ENCODE peak calls at places on chromosome 6, in four cellular contexts. I, M, L and O are unnamed samples.

GRCh38 chr6:81487489-81487888 is 265.0 kb downstream of the TENT5A start:
- DNase-seq in M (peak; percentile 40), I (no peak), L (peak; percentile 62), O (peak; percentile 63)

GRCh38 chr6:15351631-15352030 is 105.8 kb downstream of the JARID2 start:
- DNase-seq in L (peak; percentile 91), I (no peak), M (no peak), O (peak; percentile 85)

GRCh38 chr6:90818163-90818562 is 231.3 kb upstream of the MAP3K7 start:
- DNase-seq in L (no peak), M (no peak), I (no peak), O (no peak)

GRCh38 chr6:170096191-170096802 is 194.6 kb downstream of the DLL1 start:
- DNase-seq in I (no peak), L (no peak), M (no peak), O (peak; percentile 52)

GRCh38 chr6:43308101-43308989 is at the start of gene CRIP3:
- DNase-seq in L (no peak), I (no peak), M (peak; percentile 36), O (no peak)

GRCh38 chr6:129920103-129920798 is 59.1 kb upstream of the TMEM244 start:
- DNase-seq in L (peak; percentile 48), M (no peak), I (no peak), O (no peak)

GRCh38 chr6:32126880-32127279 is 1.2 kb downstream of the ATF6B start:
- DNase-seq in L (no peak), I (no peak), M (no peak), O (no peak)

GRCh38 chr6:37058084-37058586 is 52.7 kb downstream of the FGD2 start:
- DNase-seq in M (no peak), L (peak; percentile 76), I (no peak), O (no peak)

GRCh38 chr6:84547341-84547794 is 217.0 kb downstream of the TBX18 start:
- DNase-seq in L (no peak), I (no peak), M (no peak), O (no peak)

GRCh38 chr6:146287691-146288369 is 255.8 kb upstream of the RAB32 start:
- DNase-seq in L (no peak), M (no peak), I (no peak), O (no peak)